ENCODE peak calls at places on chromosomes 7 and 10, in six cellular contexts. One of them, this sample, is unnamed.

GRCh38 chr7:25429731-25430130 is 201.4 kb upstream of the NPVF start:
- DNase-seq in B cell: no peak
- DNase-seq in mammary epithelial cell: no peak
- DNase-seq in Panc1: no peak
- DNase-seq in Calu3: no peak
- DNase-seq in cardiac fibroblast: no peak
- DNase-seq in this sample: no peak

GRCh38 chr7:585229-585711 is 65.6 kb upstream of the PDGFA start:
- DNase-seq in B cell: no peak
- DNase-seq in mammary epithelial cell: no peak
- DNase-seq in Panc1: no peak
- DNase-seq in Calu3: no peak
- DNase-seq in cardiac fibroblast: peak; percentile 73
- DNase-seq in this sample: no peak

GRCh38 chr10:11600280-11600679 is 11.2 kb downstream of the USP6NL start:
- DNase-seq in B cell: no peak
- DNase-seq in mammary epithelial cell: no peak
- DNase-seq in Panc1: no peak
- DNase-seq in Calu3: no peak
- DNase-seq in cardiac fibroblast: no peak
- DNase-seq in this sample: no peak

GRCh38 chr10:44193567-44194220 is 191.2 kb downstream of the CXCL12 start:
- DNase-seq in B cell: no peak
- DNase-seq in mammary epithelial cell: no peak
- DNase-seq in Panc1: no peak
- DNase-seq in Calu3: no peak
- DNase-seq in cardiac fibroblast: no peak
- DNase-seq in this sample: no peak

GRCh38 chr10:12448729-12449391 is 99.5 kb downstream of the CAMK1D start:
- DNase-seq in B cell: peak; percentile 73
- DNase-seq in mammary epithelial cell: peak; percentile 81
- DNase-seq in Panc1: peak; percentile 77
- DNase-seq in Calu3: peak; percentile 58
- DNase-seq in cardiac fibroblast: peak; percentile 82
- DNase-seq in this sample: peak; percentile 67

GRCh38 chr10:124180947-124181549 is 87.7 kb upstream of the CHST15 start:
- DNase-seq in B cell: peak; percentile 9
- DNase-seq in mammary epithelial cell: peak; percentile 57
- DNase-seq in Panc1: no peak
- DNase-seq in Calu3: no peak
- DNase-seq in cardiac fibroblast: peak; percentile 18
- DNase-seq in this sample: no peak

GRCh38 chr7:100576384-100576993 is 2.8 kb upstream of the SAP25 start:
- DNase-seq in B cell: no peak
- DNase-seq in mammary epithelial cell: no peak
- DNase-seq in Panc1: no peak
- DNase-seq in Calu3: no peak
- DNase-seq in cardiac fibroblast: no peak
- DNase-seq in this sample: no peak

GRCh38 chr10:102096449-102096848 is 23.7 kb downstream of the LDB1 start:
- DNase-seq in B cell: no peak
- DNase-seq in mammary epithelial cell: no peak
- DNase-seq in Panc1: no peak
- DNase-seq in Calu3: no peak
- DNase-seq in cardiac fibroblast: no peak
- DNase-seq in this sample: no peak

GRCh38 chr10:44780461-44780860 is 130.7 kb upstream of the TMEM72 start:
- DNase-seq in B cell: no peak
- DNase-seq in mammary epithelial cell: no peak
- DNase-seq in Panc1: no peak
- DNase-seq in Calu3: no peak
- DNase-seq in cardiac fibroblast: no peak
- DNase-seq in this sample: no peak

GRCh38 chr7:37395618-37396259 is 52.9 kb downstream of the ELMO1 start:
- DNase-seq in B cell: no peak
- DNase-seq in mammary epithelial cell: peak; percentile 6
- DNase-seq in Panc1: no peak
- DNase-seq in Calu3: no peak
- DNase-seq in cardiac fibroblast: no peak
- DNase-seq in this sample: no peak

GRCh38 chr7:31811650-31812461 is 124.8 kb downstream of the PPP1R17 start:
- DNase-seq in B cell: no peak
- DNase-seq in mammary epithelial cell: no peak
- DNase-seq in Panc1: no peak
- DNase-seq in Calu3: no peak
- DNase-seq in cardiac fibroblast: peak; percentile 71
- DNase-seq in this sample: peak; percentile 10

GRCh38 chr7:74057216-74057925 is 26.2 kb upstream of the LIMK1 start:
- DNase-seq in B cell: no peak
- DNase-seq in mammary epithelial cell: no peak
- DNase-seq in Panc1: no peak
- DNase-seq in Calu3: no peak
- DNase-seq in cardiac fibroblast: no peak
- DNase-seq in this sample: no peak

GRCh38 chr10:6843477-6843876 is 263.4 kb upstream of the PRKCQ start:
- DNase-seq in B cell: no peak
- DNase-seq in mammary epithelial cell: no peak
- DNase-seq in Panc1: no peak
- DNase-seq in Calu3: no peak
- DNase-seq in cardiac fibroblast: no peak
- DNase-seq in this sample: peak; percentile 18
- TF ChIP-seq CTCF in B cell: no peak
- TF ChIP-seq CTCF in mammary epithelial cell: no peak
- TF ChIP-seq CTCF in Panc1: no peak
- TF ChIP-seq CTCF in Calu3: no peak
- TF ChIP-seq CTCF in cardiac fibroblast: no peak
- TF ChIP-seq CTCF in this sample: no peak

GRCh38 chr7:87575521-87575920 is 25.2 kb downstream of the ABCB1 start:
- DNase-seq in B cell: no peak
- DNase-seq in mammary epithelial cell: no peak
- DNase-seq in Panc1: no peak
- DNase-seq in Calu3: no peak
- DNase-seq in cardiac fibroblast: no peak
- DNase-seq in this sample: no peak
- TF ChIP-seq CTCF in B cell: no peak
- TF ChIP-seq CTCF in mammary epithelial cell: no peak
- TF ChIP-seq CTCF in Panc1: no peak
- TF ChIP-seq CTCF in Calu3: no peak
- TF ChIP-seq CTCF in cardiac fibroblast: no peak
- TF ChIP-seq CTCF in this sample: no peak

GRCh38 chr7:30173058-30173897 is 38.5 kb downstream of the MTURN start:
- DNase-seq in B cell: no peak
- DNase-seq in mammary epithelial cell: peak; percentile 99
- DNase-seq in Panc1: no peak
- DNase-seq in Calu3: peak; percentile 18
- DNase-seq in cardiac fibroblast: peak; percentile 70
- DNase-seq in this sample: no peak
- TF ChIP-seq CTCF in B cell: no peak
- TF ChIP-seq CTCF in mammary epithelial cell: peak; percentile 84
- TF ChIP-seq CTCF in Panc1: peak; percentile 11
- TF ChIP-seq CTCF in Calu3: no peak
- TF ChIP-seq CTCF in cardiac fibroblast: no peak
- TF ChIP-seq CTCF in this sample: no peak

GRCh38 chr7:43583424-43584199 is 704 bp downstream of the STK17A start:
- DNase-seq in B cell: peak; percentile 66
- DNase-seq in mammary epithelial cell: peak; percentile 47
- DNase-seq in Panc1: no peak
- DNase-seq in Calu3: peak; percentile 81
- DNase-seq in cardiac fibroblast: peak; percentile 56
- DNase-seq in this sample: no peak
- TF ChIP-seq CTCF in B cell: peak; percentile 27
- TF ChIP-seq CTCF in mammary epithelial cell: peak; percentile 38
- TF ChIP-seq CTCF in Panc1: no peak
- TF ChIP-seq CTCF in Calu3: peak; percentile 14
- TF ChIP-seq CTCF in cardiac fibroblast: no peak
- TF ChIP-seq CTCF in this sample: no peak

GRCh38 chr7:115449689-115450088 is 527.8 kb downstream of the MDFIC start:
- DNase-seq in B cell: no peak
- DNase-seq in mammary epithelial cell: no peak
- DNase-seq in Panc1: no peak
- DNase-seq in Calu3: no peak
- DNase-seq in cardiac fibroblast: no peak
- DNase-seq in this sample: no peak
- TF ChIP-seq CTCF in B cell: no peak
- TF ChIP-seq CTCF in mammary epithelial cell: no peak
- TF ChIP-seq CTCF in Panc1: no peak
- TF ChIP-seq CTCF in Calu3: no peak
- TF ChIP-seq CTCF in cardiac fibroblast: no peak
- TF ChIP-seq CTCF in this sample: no peak

GRCh38 chr10:88728107-88728763 is 22.2 kb downstream of the LIPK start:
- DNase-seq in B cell: no peak
- DNase-seq in mammary epithelial cell: peak; percentile 3
- DNase-seq in Panc1: no peak
- DNase-seq in Calu3: no peak
- DNase-seq in cardiac fibroblast: peak; percentile 52
- DNase-seq in this sample: no peak
- TF ChIP-seq CTCF in B cell: no peak
- TF ChIP-seq CTCF in mammary epithelial cell: peak; percentile 43
- TF ChIP-seq CTCF in Panc1: peak; percentile 67
- TF ChIP-seq CTCF in Calu3: peak; percentile 15
- TF ChIP-seq CTCF in cardiac fibroblast: peak; percentile 59
- TF ChIP-seq CTCF in this sample: peak; percentile 28

DNA sequence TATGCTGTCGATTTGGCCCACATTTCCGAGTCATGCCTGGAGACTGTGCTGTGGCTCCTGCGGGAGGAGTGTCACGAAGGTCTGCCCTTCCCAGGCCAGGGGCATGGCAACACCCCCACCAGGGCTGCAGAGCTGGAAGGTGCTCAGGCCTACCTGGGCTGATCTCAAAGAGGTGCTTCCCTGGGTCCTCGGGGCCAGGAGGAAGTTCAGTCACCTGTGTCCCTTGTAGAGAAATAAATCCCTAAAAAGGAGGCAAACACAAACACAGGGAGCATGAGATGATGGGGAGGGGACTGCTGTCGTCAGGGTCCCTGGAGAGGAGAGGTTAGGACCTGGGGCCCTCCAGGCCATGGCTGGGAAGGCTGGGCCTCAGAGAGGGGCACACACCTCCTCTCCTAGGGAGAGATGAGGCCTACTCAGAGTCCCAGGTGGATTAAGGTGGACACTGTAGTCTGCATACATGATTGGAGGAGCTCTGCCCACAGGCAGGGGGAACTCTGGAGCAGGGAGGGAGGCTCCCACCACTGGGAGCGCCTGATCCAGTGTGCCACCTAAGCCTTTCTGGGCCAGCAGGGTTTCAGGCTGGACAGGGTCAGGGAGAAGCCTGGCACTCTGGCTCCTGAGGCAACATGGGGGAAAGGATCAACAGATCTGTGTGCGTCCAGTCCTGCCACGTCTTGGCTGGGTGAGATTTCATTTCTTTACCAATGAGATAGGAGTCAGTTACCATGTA is 49.4 kb downstream of the ARHGAP22 start:
- DNase-seq in B cell: no peak
- DNase-seq in mammary epithelial cell: no peak
- DNase-seq in Panc1: no peak
- DNase-seq in Calu3: no peak
- DNase-seq in cardiac fibroblast: no peak
- DNase-seq in this sample: no peak
- TF ChIP-seq CTCF in B cell: no peak
- TF ChIP-seq CTCF in mammary epithelial cell: no peak
- TF ChIP-seq CTCF in Panc1: no peak
- TF ChIP-seq CTCF in Calu3: no peak
- TF ChIP-seq CTCF in cardiac fibroblast: no peak
- TF ChIP-seq CTCF in this sample: no peak

This sample was measured in GM20000.